ENCODE peak calls at places on chromosomes 11 and 22, in nine cellular contexts. W, N, E, G, J, M, F, U and L are unnamed samples.

GRCh38 chr11:20058749-20059458 is 101.4 kb downstream of the DBX1 start:
- DNase-seq in J (no peak), E (no peak), F (peak; percentile 29), W (no peak), G (no peak), U (no peak), N (no peak), M (no peak), L (no peak)

GRCh38 chr11:119518746-119519382 is 95.9 kb upstream of the THY1 start:
- DNase-seq in J (no peak), U (no peak), E (peak; percentile 53), M (peak; percentile 89), N (peak; percentile 52), F (peak; percentile 72), G (no peak), W (no peak), L (peak; percentile 53)

GRCh38 chr11:13183094-13183825 is 94.3 kb upstream of the BMAL1 start:
- DNase-seq in J (no peak), E (peak; percentile 73), F (peak; percentile 50), W (no peak), M (peak; percentile 21), G (no peak), U (peak; percentile 27), N (no peak), L (peak; percentile 50)

GRCh38 chr11:77668760-77669159 is 31.2 kb upstream of the CLNS1A start:
- DNase-seq in J (no peak), E (no peak), M (no peak), G (no peak), F (no peak), U (no peak), W (no peak), N (no peak), L (no peak)

GRCh38 chr22:33573479-33573878 is 346.8 kb downstream of the LARGE1 start:
- DNase-seq in G (no peak), E (no peak), U (no peak), N (no peak), J (no peak), W (no peak), M (no peak), F (no peak), L (no peak)

GRCh38 chr11:67644042-67644441 is 4.5 kb upstream of the TBX10 start:
- DNase-seq in W (no peak), J (no peak), F (peak; percentile 54), U (peak; percentile 34), E (peak; percentile 20), M (peak; percentile 55), G (no peak), N (no peak), L (peak; percentile 64)

GRCh38 chr11:8338138-8338537 is 74.5 kb upstream of the LMO1 start:
- DNase-seq in N (no peak), F (peak; percentile 22), E (peak; percentile 34), W (no peak), U (peak; percentile 16), G (peak; percentile 76), M (peak; percentile 67), J (peak; percentile 72), L (peak; percentile 71)

GRCh38 chr11:57638811-57639320 is 10.8 kb downstream of the YPEL4 start:
- DNase-seq in M (peak; percentile 59), E (no peak), N (no peak), U (no peak), F (no peak), J (no peak), W (no peak), G (no peak), L (no peak)

GRCh38 chr11:131609317-131609716 is 238.9 kb downstream of the NTM start:
- DNase-seq in E (peak; percentile 3), G (no peak), N (no peak), M (no peak), J (no peak), F (no peak), W (no peak), U (no peak), L (no peak)

GRCh38 chr11:130407978-130408377 is 20.4 kb downstream of the ADAMTS8 start:
- DNase-seq in J (no peak), W (no peak), U (no peak), N (no peak), F (peak; percentile 96), M (no peak), E (peak; percentile 50), G (peak; percentile 68), L (no peak)

GRCh38 chr11:65378208-65378927 is 4.1 kb downstream of the SLC25A45 start:
- DNase-seq in W (no peak), U (no peak), E (no peak), N (no peak), J (no peak), F (no peak), G (no peak), M (peak; percentile 3), L (peak; percentile 55)

GRCh38 chr11:111938687-111939160 is 1.6 kb downstream of the DIXDC1 start:
- DNase-seq in G (peak; percentile 77), W (no peak), M (peak; percentile 40), F (peak; percentile 62), E (peak; percentile 52), U (peak; percentile 71), N (no peak), J (no peak), L (no peak)

GRCh38 chr11:613369-613968 is 2.3 kb downstream of the IRF7 start:
- DNase-seq in W (peak; percentile 43), N (no peak), M (peak; percentile 92), U (peak; percentile 81), J (peak; percentile 89), E (peak; percentile 48), G (peak; percentile 86), F (peak; percentile 86), L (peak; percentile 86)

GRCh38 chr22:26199665-26200064 is 30.4 kb downstream of the SEZ6L start:
- DNase-seq in M (no peak), W (no peak), G (no peak), E (no peak), U (no peak), F (no peak), J (no peak), N (no peak), L (peak; percentile 51)

GRCh38 chr11:129930743-129931142 is 35.4 kb upstream of the NFRKB start:
- DNase-seq in U (no peak), F (no peak), G (no peak), E (no peak), M (no peak), W (no peak), N (no peak), J (peak; percentile 57), L (no peak)

GRCh38 chr11:71913716-71914115 is 14.7 kb downstream of the XNDC1N start:
- DNase-seq in G (no peak), J (no peak), E (no peak), F (no peak), U (no peak), W (no peak), N (no peak), M (no peak), L (no peak)

GRCh38 chr11:114128399-114128798 is 68.9 kb downstream of the ZBTB16 start:
- DNase-seq in W (no peak), J (no peak), F (no peak), G (no peak), U (no peak), E (no peak), N (no peak), M (no peak), L (no peak)

DNA sequence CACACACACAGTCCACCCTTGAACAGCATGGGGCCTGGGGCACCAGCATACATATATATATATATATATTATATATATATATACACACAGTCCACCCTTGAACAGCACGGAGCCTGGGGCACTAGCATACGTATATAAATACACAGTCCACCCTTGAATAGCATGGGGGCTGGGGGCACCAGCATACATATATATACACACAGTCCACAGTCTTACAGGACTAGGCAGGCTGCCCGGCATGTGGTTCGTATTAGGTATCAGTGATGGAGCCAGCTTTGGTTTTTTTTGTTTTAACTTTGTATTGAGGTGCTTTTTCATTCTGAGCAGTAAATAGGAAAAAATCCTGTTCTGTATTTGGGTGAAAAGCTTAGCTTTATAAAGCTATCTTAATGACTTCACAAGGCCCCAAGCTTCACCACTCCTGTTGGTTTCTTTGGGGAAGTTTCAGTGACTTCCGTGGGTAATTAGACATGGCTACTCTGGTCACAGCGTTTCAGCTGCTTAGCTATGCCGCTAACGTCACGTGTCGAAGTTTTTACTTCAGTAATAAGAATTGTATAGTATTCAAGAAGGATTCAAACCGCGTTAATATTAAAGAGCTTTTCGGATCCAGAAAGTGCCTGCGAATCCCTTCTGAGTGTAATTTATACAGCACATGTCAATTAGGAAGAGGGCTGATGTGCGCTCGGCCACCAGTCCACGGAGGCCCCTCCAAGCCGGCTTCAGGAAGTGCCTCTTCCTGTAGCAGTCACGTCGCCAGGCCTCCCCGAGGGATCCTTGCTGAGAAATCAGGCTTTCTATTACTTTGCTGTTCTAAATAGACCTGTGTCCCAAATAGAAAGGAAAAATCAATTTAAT is 179.7 kb downstream of the TBC1D22A start:
- DNase-seq in W (no peak), G (peak; percentile 51), E (no peak), J (no peak), U (no peak), M (no peak), F (no peak), N (no peak), L (no peak)
- H3K4me3 ChIP-seq in W (no peak overlapping the region), G (no peak overlapping the region), E (no peak overlapping the region), J (peak overlapping the region; percentile 27), U (no peak overlapping the region), M (no peak overlapping the region), F (no peak overlapping the region), N (no peak overlapping the region), L (no peak overlapping the region)

GRCh38 chr11:73047773-73048371 is 94.2 kb downstream of the FCHSD2 start:
- DNase-seq in F (no peak), W (no peak), N (no peak), G (no peak), E (no peak), U (peak; percentile 52), J (no peak), M (no peak), L (peak; percentile 81)
- H3K4me3 ChIP-seq in F (no peak overlapping the region), W (no peak overlapping the region), N (no peak overlapping the region), G (no peak overlapping the region), E (no peak overlapping the region), U (peak overlapping the region; percentile 78), J (no peak overlapping the region), M (no peak overlapping the region), L (peak overlapping the region; percentile 24)

DNA sequence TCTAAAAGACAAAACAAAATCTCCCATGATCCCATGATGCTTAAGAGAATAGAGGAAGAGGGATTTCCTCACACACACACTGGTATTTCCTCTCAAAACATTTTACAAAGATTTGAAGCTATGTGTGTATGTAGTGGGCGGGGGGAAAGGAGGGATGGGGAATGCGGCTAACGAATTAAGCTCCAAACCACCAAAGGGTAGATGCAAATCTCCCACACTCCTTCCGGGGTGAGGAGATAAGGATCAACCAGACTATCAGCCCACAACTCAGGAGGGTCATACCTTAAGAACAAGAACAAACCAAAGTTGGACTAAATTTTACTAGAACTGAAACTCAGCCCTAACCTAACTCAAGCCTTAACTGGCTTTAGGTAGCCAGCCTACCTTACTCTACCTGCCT is 5.9 kb downstream of the OR2AT4 start:
- DNase-seq in F (no peak), W (no peak), U (no peak), M (no peak), J (no peak), G (no peak), E (no peak), N (no peak), L (no peak)
- H3K4me3 ChIP-seq in F (no peak overlapping the region), W (no peak overlapping the region), U (no peak overlapping the region), M (no peak overlapping the region), J (no peak overlapping the region), G (no peak overlapping the region), E (no peak overlapping the region), N (no peak overlapping the region), L (no peak overlapping the region)

DNA sequence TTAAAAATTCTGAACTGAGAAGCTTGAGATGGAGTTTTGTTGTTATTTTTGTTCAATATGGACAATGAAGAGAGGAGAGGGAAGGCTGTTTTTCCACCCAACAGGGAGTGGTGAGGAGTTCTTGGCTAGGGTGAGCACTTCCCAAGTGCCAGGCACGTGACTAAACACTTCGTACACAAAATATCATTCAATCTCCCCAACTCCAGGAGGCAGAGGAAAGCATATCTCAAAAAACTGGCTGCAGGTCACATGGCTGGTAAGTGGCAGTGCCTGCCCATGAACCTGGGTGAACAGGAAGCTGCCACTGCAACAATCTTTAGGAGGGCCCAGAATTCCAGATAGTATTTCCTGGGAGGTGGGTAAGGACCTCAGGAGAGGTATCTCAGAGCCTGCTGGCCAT is 11.6 kb downstream of the ELF5 start:
- DNase-seq in M (no peak), J (no peak), E (no peak), U (no peak), N (no peak), W (no peak), F (no peak), G (no peak), L (no peak)
- H3K4me3 ChIP-seq in M (no peak overlapping the region), J (no peak overlapping the region), E (no peak overlapping the region), U (no peak overlapping the region), N (no peak overlapping the region), W (no peak overlapping the region), F (no peak overlapping the region), G (no peak overlapping the region), L (no peak overlapping the region)